ENCODE peak calls at places on chromosomes 13 and 19, in seven cellular contexts. U is LHCN-M2; H is HCEC 1CT; P is germinal center; E is CD4-positive, CD25-positive, alpha-beta regulatory T cell; G is stimulated activated CD8-positive, alpha-beta memory T cell treated with anti-CD3 and anti-CD28 coated beads, Interleukin-15, amount 100 ng/mL, for 4 hours; V is KBM-7. L is an unnamed sample.

GRCh38 chr19:18439025-18439909 is 1.3 kb upstream of the ISYNA1 start:
- DNase-seq in U (peak), H (peak), P (no peak), E (no peak), G (no peak), V (no peak), L (no peak)

GRCh38 chr19:1408300-1409203 is 1.2 kb downstream of the DAZAP1 start:
- DNase-seq in U (peak), H (peak), P (peak), E (peak), G (peak), V (peak), L (peak)

GRCh38 chr19:48043675-48044258 is at the start of gene CABP5:
- DNase-seq in U (no peak), H (no peak), P (no peak), E (no peak), G (no peak), V (no peak), L (no peak)

GRCh38 chr13:78764665-78765064 is 105.7 kb upstream of the OBI1 start:
- DNase-seq in U (no peak), H (no peak), P (no peak), E (no peak), G (no peak), V (no peak), L (no peak)

GRCh38 chr19:56350416-56351045 is 35.9 kb upstream of the ZSCAN5A start:
- DNase-seq in U (peak), H (no peak), P (peak), E (peak), G (no peak), V (peak), L (peak)

GRCh38 chr13:35552172-35552844 is 75.8 kb upstream of the MAB21L1 start:
- DNase-seq in U (no peak), H (no peak), P (no peak), E (no peak), G (no peak), V (no peak), L (no peak)

GRCh38 chr19:16198363-16198636 is 589 bp downstream of the AP1M1 start:
- DNase-seq in U (no peak), H (no peak), P (no peak), E (no peak), G (no peak), V (no peak), L (no peak)

GRCh38 chr19:10952809-10953208 is 8.0 kb upstream of the SMARCA4 start:
- DNase-seq in U (no peak), H (no peak), P (no peak), E (no peak), G (no peak), V (no peak), L (no peak)

GRCh38 chr13:113447596-113447995 is 5.7 kb downstream of the ADPRHL1 start:
- DNase-seq in U (no peak), H (no peak), P (no peak), E (no peak), G (no peak), V (no peak), L (no peak)

GRCh38 chr13:80276371-80277289 is 64.3 kb downstream of the SPRY2 start:
- DNase-seq in U (peak), H (no peak), P (no peak), E (no peak), G (no peak), V (peak), L (no peak)

GRCh38 chr19:8567522-8568172 is 9.6 kb downstream of the MYO1F start:
- DNase-seq in U (no peak), H (no peak), P (no peak), E (no peak), G (no peak), V (no peak), L (no peak)

GRCh38 chr19:44770550-44771257 is 7.0 kb upstream of the CBLC start:
- DNase-seq in U (peak), H (peak), P (peak), E (peak), G (peak), V (peak), L (peak)

GRCh38 chr19:53992815-53993214 is 1.4 kb downstream of the CACNG6 start:
- DNase-seq in U (no peak), H (no peak), P (no peak), E (no peak), G (no peak), V (no peak), L (no peak)

GRCh38 chr19:16702123-16702522 is 17.5 kb upstream of the NWD1 start:
- DNase-seq in U (peak), H (peak), P (no peak), E (no peak), G (no peak), V (peak), L (peak)

GRCh38 chr19:1873524-1874473 is 10.4 kb upstream of the KLF16 start:
- DNase-seq in U (no peak), H (no peak), P (no peak), E (no peak), G (no peak), V (peak), L (no peak)

GRCh38 chr13:48320906-48321510 is 17.5 kb downstream of the RB1 start:
- DNase-seq in U (no peak), H (no peak), P (no peak), E (no peak), G (no peak), V (no peak), L (no peak)

GRCh38 chr19:50843701-50844221 is 10.4 kb upstream of the KLK15 start:
- DNase-seq in U (no peak), H (no peak), P (no peak), E (no peak), G (no peak), V (no peak), L (no peak)

GRCh38 chr13:51638497-51638871 is 54.2 kb downstream of the WDFY2 start:
- DNase-seq in U (peak), H (peak), P (no peak), E (no peak), G (no peak), V (no peak), L (no peak)

GRCh38 chr13:74253161-74253560 is 119.0 kb upstream of the KLF12 start:
- DNase-seq in U (no peak), H (no peak), P (no peak), E (no peak), G (no peak), V (no peak), L (no peak)

GRCh38 chr13:74444877-74445479 is 310.8 kb upstream of the KLF12 start:
- DNase-seq in U (peak), H (no peak), P (no peak), E (no peak), G (no peak), V (no peak), L (no peak)

GRCh38 chr13:110425444-110425780 is 118.3 kb downstream of the COL4A2 start:
- DNase-seq in U (peak), H (peak), P (no peak), E (no peak), G (no peak), V (no peak), L (no peak)

GRCh38 chr19:47529018-47529742 is 14.3 kb upstream of the NAPA start:
- DNase-seq in U (no peak), H (no peak), P (no peak), E (no peak), G (no peak), V (no peak), L (no peak)

GRCh38 chr19:3006075-3006767 is 22.9 kb downstream of the TLE2 start:
- DNase-seq in U (no peak), H (no peak), P (no peak), E (no peak), G (no peak), V (no peak), L (no peak)

GRCh38 chr13:19981685-19982238 is 23.2 kb downstream of the ZMYM2 start:
- DNase-seq in U (peak), H (no peak), P (no peak), E (no peak), G (no peak), V (peak), L (peak)

GRCh38 chr19:48795855-48796142 is 15.0 kb downstream of the BCAT2 start:
- DNase-seq in U (no peak), H (no peak), P (no peak), E (no peak), G (no peak), V (no peak), L (no peak)

GRCh38 chr19:41427647-41428480 is 690 bp upstream of the B3GNT8 start:
- DNase-seq in U (no peak), H (no peak), P (no peak), E (peak), G (no peak), V (peak), L (no peak)

GRCh38 chr19:47481460-47482052 is 2.5 kb downstream of the KPTN start:
- DNase-seq in U (no peak), H (no peak), P (no peak), E (no peak), G (no peak), V (no peak), L (no peak)

GRCh38 chr13:94065741-94066140 is 413.7 kb downstream of the DCT start:
- DNase-seq in U (no peak), H (peak), P (no peak), E (no peak), G (no peak), V (no peak), L (no peak)

GRCh38 chr19:55156202-55157063 is 1.1 kb downstream of the TNNI3 start:
- DNase-seq in U (peak), H (peak), P (peak), E (no peak), G (no peak), V (no peak), L (peak)

GRCh38 chr13:95002968-95003813 is 290.8 kb upstream of the SOX21 start:
- DNase-seq in U (peak), H (no peak), P (no peak), E (no peak), G (no peak), V (no peak), L (peak)

GRCh38 chr13:111249637-111250360 is 70.6 kb upstream of the TEX29 start:
- DNase-seq in U (no peak), H (no peak), P (no peak), E (no peak), G (no peak), V (no peak), L (peak)

GRCh38 chr19:35549174-35549788 is 3.9 kb downstream of the TMEM147 start:
- DNase-seq in U (peak), H (peak), P (peak), E (peak), G (no peak), V (peak), L (peak)

GRCh38 chr13:37910790-37911189 is 41.2 kb upstream of the TRPC4 start:
- DNase-seq in U (no peak), H (no peak), P (no peak), E (no peak), G (no peak), V (no peak), L (no peak)

GRCh38 chr19:50780753-50781480 is 9.3 kb upstream of the ACP4 start:
- DNase-seq in U (no peak), H (no peak), P (no peak), E (no peak), G (no peak), V (no peak), L (peak)

GRCh38 chr19:7509625-7510024 is 6.3 kb upstream of the ZNF358 start:
- DNase-seq in U (no peak), H (no peak), P (no peak), E (no peak), G (no peak), V (no peak), L (no peak)

GRCh38 chr19:49455729-49456128 is 2.7 kb downstream of the ALDH16A1 start:
- DNase-seq in U (no peak), H (no peak), P (no peak), E (no peak), G (no peak), V (no peak), L (no peak)